ENCODE peak calls at places on chromosomes 16 and 17, in eight cellular contexts. L is GM12891, O is heart left ventricle, P is transverse colon, H is ovary, M is esophagus muscularis mucosa, B is thyroid gland, D is stomach. V is an unnamed sample.

GRCh38 chr16:30805370-30806169 is 18.6 kb upstream of the ZNF629 start:
- DNase-seq in P (peak), O (peak), M (peak), H (peak), B (peak), L (no peak), D (peak), V (peak)

GRCh38 chr16:84518804-84519341 is 14.4 kb upstream of the MEAK7 start:
- DNase-seq in D (no peak), H (no peak), B (no peak), P (peak), L (no peak), M (no peak), O (no peak), V (no peak)

GRCh38 chr17:75273968-75274708 is 3.1 kb upstream of the MIF4GD start:
- DNase-seq in P (no peak), L (no peak), H (no peak), O (no peak), D (no peak), B (no peak), M (no peak), V (no peak)

GRCh38 chr16:10122026-10122425 is 60.2 kb downstream of the GRIN2A start:
- DNase-seq in L (no peak), D (no peak), H (no peak), M (no peak), O (no peak), P (no peak), B (no peak), V (no peak)

GRCh38 chr16:19884021-19884485 is 595 bp downstream of the GPRC5B start:
- DNase-seq in P (peak), O (peak), L (no peak), D (peak), B (peak), M (no peak), H (peak), V (peak)

GRCh38 chr16:89821438-89822187 is 5.2 kb upstream of the FANCA start:
- DNase-seq in M (no peak), D (no peak), L (no peak), B (no peak), H (no peak), O (no peak), P (no peak), V (no peak)

GRCh38 chr16:50265260-50265659 is 1.1 kb upstream of the ADCY7 start:
- DNase-seq in B (no peak), O (no peak), P (peak), D (peak), M (no peak), H (no peak), L (no peak), V (no peak)

GRCh38 chr16:49469930-49470451 is 96.4 kb downstream of the C16orf78 start:
- DNase-seq in P (no peak), L (no peak), H (peak), M (peak), O (peak), D (peak), B (no peak), V (peak)

GRCh38 chr16:22008215-22009142 is 568 bp downstream of the MOSMO start:
- DNase-seq in M (no peak), L (peak), D (no peak), B (peak), P (peak), H (peak), O (peak), V (peak)

GRCh38 chr17:16381496-16381820 is 567 bp downstream of the UBB start:
- DNase-seq in L (no peak), B (no peak), D (no peak), O (no peak), M (no peak), P (no peak), H (no peak), V (no peak)

GRCh38 chr17:60623415-60623814 is 23.4 kb downstream of the PPM1D start:
- DNase-seq in B (no peak), P (no peak), L (no peak), M (no peak), H (no peak), O (no peak), D (no peak), V (no peak)

GRCh38 chr17:66540131-66540781 is 237.8 kb downstream of the PRKCA start:
- DNase-seq in D (no peak), P (no peak), H (peak), B (no peak), O (peak), L (no peak), M (no peak), V (peak)

GRCh38 chr16:57689772-57690558 is 4.6 kb upstream of the DRC7 start:
- DNase-seq in D (no peak), M (no peak), O (peak), L (peak), P (no peak), B (no peak), H (no peak), V (no peak)

GRCh38 chr16:424033-424622 is 1.3 kb upstream of the RAB11FIP3 start:
- DNase-seq in B (peak), D (peak), L (no peak), H (peak), O (peak), P (peak), M (peak), V (peak)

GRCh38 chr16:22638393-22639206 is 127.9 kb downstream of the NPIPB5 start:
- DNase-seq in H (no peak), L (no peak), O (no peak), D (no peak), P (no peak), M (no peak), B (no peak), V (no peak)

GRCh38 chr16:84689126-84689525 is 10.7 kb upstream of the USP10 start:
- DNase-seq in M (no peak), P (no peak), L (no peak), D (no peak), H (no peak), B (no peak), O (no peak), V (no peak)

GRCh38 chr17:74843352-74843627 is 16.4 kb downstream of the GRIN2C start:
- DNase-seq in M (no peak), P (no peak), H (no peak), O (no peak), L (no peak), B (no peak), D (no peak), V (no peak)

GRCh38 chr16:57284952-57285263 is 436 bp upstream of the PLLP start:
- DNase-seq in D (no peak), O (no peak), P (no peak), L (no peak), H (no peak), B (no peak), M (no peak), V (no peak)

GRCh38 chr16:83344014-83344413 is 463.8 kb upstream of the HSBP1 start:
- DNase-seq in L (no peak), M (no peak), P (no peak), H (peak), D (no peak), O (no peak), B (no peak), V (no peak)

GRCh38 chr17:39596543-39597267 is 11.0 kb downstream of the NEUROD2 start:
- DNase-seq in L (no peak), B (no peak), P (no peak), H (no peak), O (no peak), D (no peak), M (no peak), V (no peak)

GRCh38 chr17:19904924-19905323 is 37.2 kb upstream of the ULK2 start:
- DNase-seq in O (peak), P (peak), M (no peak), H (no peak), L (no peak), D (no peak), B (no peak), V (no peak)

GRCh38 chr17:62724398-62725146 is 83.5 kb downstream of the MARCHF10 start:
- DNase-seq in O (no peak), P (peak), M (no peak), L (peak), D (no peak), H (no peak), B (no peak), V (no peak)

GRCh38 chr17:69235338-69236058 is 6.9 kb upstream of the ABCA10 start:
- DNase-seq in P (peak), M (peak), L (peak), H (peak), D (peak), O (peak), B (peak), V (peak)

GRCh38 chr17:12553625-12554024 is 112.1 kb upstream of the MYOCD start:
- DNase-seq in M (no peak), D (no peak), P (no peak), O (no peak), B (no peak), L (no peak), H (no peak), V (peak)

GRCh38 chr16:54397190-54397835 is 110.7 kb upstream of the IRX3 start:
- DNase-seq in P (no peak), B (no peak), O (no peak), D (no peak), L (no peak), M (no peak), H (no peak), V (no peak)

GRCh38 chr17:42517516-42517915 is 18.5 kb upstream of the NAGLU start:
- DNase-seq in M (peak), B (peak), P (peak), L (peak), D (peak), H (peak), O (peak), V (peak)

GRCh38 chr16:1701216-1701878 is 4.6 kb upstream of the MAPK8IP3 start:
- DNase-seq in B (no peak), H (no peak), M (no peak), L (no peak), D (no peak), P (no peak), O (no peak), V (no peak)

GRCh38 chr17:73384926-73385325 is 73.1 kb upstream of the CDC42EP4 start:
- DNase-seq in P (no peak), M (no peak), B (no peak), O (no peak), H (no peak), D (no peak), L (no peak), V (no peak)

GRCh38 chr17:58285422-58285810 is 4.7 kb upstream of the MPO start:
- DNase-seq in D (no peak), O (no peak), H (no peak), B (no peak), L (no peak), M (no peak), P (no peak), V (no peak)

GRCh38 chr17:66514227-66514806 is 211.9 kb downstream of the PRKCA start:
- DNase-seq in B (no peak), D (no peak), L (no peak), M (no peak), H (no peak), P (no peak), O (no peak), V (no peak)

GRCh38 chr16:67709050-67709449 is 10.1 kb downstream of the GFOD2 start:
- DNase-seq in H (no peak), L (no peak), O (no peak), P (no peak), M (no peak), B (no peak), D (no peak), V (no peak)

GRCh38 chr17:61385091-61385868 is 14.4 kb upstream of the TBX2 start:
- DNase-seq in H (no peak), O (no peak), D (no peak), B (no peak), P (no peak), L (no peak), M (no peak), V (no peak)

GRCh38 chr16:56409195-56409594 is 16.1 kb downstream of the AMFR start:
- DNase-seq in P (no peak), H (no peak), D (no peak), M (no peak), B (no peak), L (no peak), O (no peak), V (no peak)

GRCh38 chr16:50086176-50086575 is 20.4 kb downstream of the HEATR3 start:
- DNase-seq in L (no peak), M (no peak), H (no peak), D (no peak), P (no peak), O (no peak), B (no peak), V (no peak)

GRCh38 chr17:69287168-69287567 is 39.8 kb downstream of the ABCA5 start:
- DNase-seq in O (no peak), D (no peak), L (no peak), H (no peak), P (no peak), M (no peak), B (no peak), V (no peak)

GRCh38 chr16:1691276-1691675 is 13.2 kb downstream of the JPT2 start:
- DNase-seq in O (no peak), D (no peak), P (no peak), L (no peak), M (no peak), B (no peak), H (no peak), V (no peak)

GRCh38 chr17:731943-732787 is at the start of gene TLCD3A:
- DNase-seq in B (peak), D (peak), P (peak), O (peak), M (no peak), H (peak), L (peak), V (peak)

GRCh38 chr17:737561-738113 is 5.2 kb downstream of the TLCD3A start:
- DNase-seq in L (no peak), B (no peak), H (no peak), O (no peak), M (no peak), P (no peak), D (no peak), V (no peak)

GRCh38 chr17:728911-729310 is 3.5 kb upstream of the TLCD3A start:
- DNase-seq in D (peak), L (no peak), O (no peak), B (no peak), P (no peak), H (no peak), M (no peak), V (no peak)

GRCh38 chr17:733743-734142 is 1.3 kb downstream of the TLCD3A start:
- DNase-seq in L (no peak), M (no peak), O (no peak), P (no peak), D (no peak), H (no peak), B (no peak), V (no peak)

DNA sequence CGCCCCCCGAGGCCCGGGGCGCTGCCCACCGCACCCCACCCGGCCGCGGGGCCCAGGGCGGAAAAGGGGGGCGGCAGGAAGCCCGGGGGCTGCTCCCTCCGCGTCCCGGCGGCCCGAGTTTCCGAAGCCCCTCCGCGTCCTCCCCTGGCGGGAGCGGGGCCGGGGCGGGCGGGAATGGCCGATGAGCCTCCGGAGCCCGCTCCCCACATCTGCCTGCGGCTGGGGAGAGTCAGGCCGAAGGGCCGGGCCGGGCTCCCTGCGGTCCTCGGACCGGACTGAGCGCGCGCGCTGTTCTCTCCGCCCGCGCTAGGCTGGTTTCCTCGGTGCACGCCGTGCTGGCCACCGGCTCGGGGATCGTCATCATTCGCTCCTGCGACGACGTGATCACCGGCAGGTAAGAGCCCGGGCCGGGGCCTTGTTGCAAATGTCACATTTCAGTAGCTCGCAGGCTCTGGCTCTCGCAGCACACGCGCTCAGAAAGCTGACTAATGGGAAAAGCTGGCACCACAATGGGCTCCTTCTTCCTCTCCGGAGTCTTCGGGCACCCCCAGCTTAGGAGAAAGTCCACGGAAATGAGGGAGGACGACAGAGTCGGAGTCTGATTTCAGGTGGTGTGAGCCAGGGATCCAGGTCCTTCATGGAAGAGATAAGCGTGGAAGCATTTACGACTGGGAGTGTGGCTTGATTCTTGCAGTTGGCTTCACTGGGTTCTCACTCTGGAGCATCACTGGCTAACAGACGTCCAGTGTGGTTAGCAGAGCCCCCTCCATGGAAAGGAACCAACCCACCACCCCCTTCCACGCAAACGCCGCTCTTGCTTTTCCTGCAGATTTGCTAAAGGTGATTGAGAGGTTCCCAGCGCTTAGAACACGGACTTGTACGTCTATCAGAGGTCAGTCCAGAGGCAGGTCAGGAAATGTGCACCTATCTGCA is 658 bp downstream of the TLCD3A start:
- DNase-seq in M (no peak), O (no peak), P (peak), L (no peak), B (peak), H (peak), D (peak), V (peak)
- TF ChIP-seq POLR2A in M (no peak), O (no peak), P (peak), L (no peak), B (peak), H (no peak), D (no peak), V (no peak)

GRCh38 chr17:50944054-50944901 is 78.1 kb upstream of the TOB1 start:
- DNase-seq in B (peak), O (peak), P (peak), D (peak), H (peak), L (peak), M (no peak), V (peak)
- TF ChIP-seq POLR2A in B (peak), O (peak), P (peak), D (peak), H (no peak), L (no peak), M (peak), V (peak)

GRCh38 chr17:7650509-7651096 is at the start of gene ATP1B2:
- DNase-seq in D (peak), H (peak), B (peak), O (peak), M (no peak), P (peak), L (peak), V (peak)
- TF ChIP-seq POLR2A in D (no peak), H (no peak), B (no peak), O (no peak), M (no peak), P (no peak), L (no peak), V (no peak)

DNA sequence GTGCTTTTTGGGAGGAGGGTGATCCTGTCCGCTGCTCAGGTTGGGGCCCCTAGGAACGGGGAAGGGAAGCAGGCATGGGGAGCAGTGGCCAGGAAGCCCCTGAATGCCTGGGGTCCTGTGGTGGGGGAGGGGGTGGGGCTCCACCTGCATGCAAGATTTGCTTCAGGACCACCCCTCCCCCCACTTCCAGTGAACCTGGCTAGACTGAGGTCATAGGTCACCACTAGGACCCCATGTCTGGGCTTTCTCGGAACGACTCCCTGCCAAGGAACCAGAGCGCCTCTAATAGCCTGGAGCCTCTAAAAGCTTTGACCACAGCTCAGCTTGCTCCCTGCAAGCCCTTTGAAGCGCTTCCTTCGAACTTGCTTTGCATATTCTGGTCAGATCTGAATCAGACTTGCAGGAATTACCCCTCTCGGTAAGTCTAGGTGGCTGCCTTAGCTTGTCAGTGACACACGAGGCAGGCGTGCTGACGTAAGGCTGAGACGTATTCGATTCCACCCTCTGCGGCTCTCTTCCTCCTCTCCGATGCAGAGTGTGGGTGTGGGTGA is 3.6 kb downstream of the SOCS3 start:
- DNase-seq in P (peak), H (no peak), M (no peak), O (no peak), L (peak), B (no peak), D (peak), V (no peak)
- TF ChIP-seq POLR2A in P (peak), H (no peak), M (no peak), O (no peak), L (peak), B (no peak), D (no peak), V (no peak)

GRCh38 chr16:2968368-2968737 is 795 bp upstream of the PAQR4 start:
- DNase-seq in B (no peak), O (no peak), D (no peak), P (peak), H (no peak), L (no peak), M (no peak), V (no peak)

GRCh38 chr16:2970563-2970962 is 1.4 kb downstream of the PAQR4 start:
- DNase-seq in O (no peak), B (no peak), H (no peak), L (no peak), D (no peak), P (no peak), M (no peak), V (no peak)

GRCh38 chr16:2971134-2971984 is 2.2 kb downstream of the PAQR4 start:
- DNase-seq in D (no peak), O (no peak), H (no peak), L (no peak), M (no peak), B (no peak), P (no peak), V (no peak)

GRCh38 chr16:2968738-2969544 is at the start of gene PAQR4:
- DNase-seq in L (peak), B (peak), H (peak), P (peak), M (peak), D (peak), O (peak), V (peak)

GRCh38 chr16:2969545-2970521 is 685 bp downstream of the PAQR4 start:
- DNase-seq in H (no peak), M (no peak), L (peak), B (peak), O (peak), P (peak), D (peak), V (no peak)
- TF ChIP-seq POLR2A in H (no peak), M (no peak), L (no peak), B (no peak), O (peak), P (peak), D (no peak), V (no peak)

GRCh38 chr17:44067547-44067945 is 1.1 kb upstream of the LSM12 start:
- DNase-seq in L (no peak), O (no peak), M (no peak), H (no peak), P (no peak), D (no peak), B (no peak), V (no peak)
- TF ChIP-seq POLR2A in L (no peak), O (no peak), M (no peak), H (no peak), P (no peak), D (no peak), B (no peak), V (no peak)

DNA sequence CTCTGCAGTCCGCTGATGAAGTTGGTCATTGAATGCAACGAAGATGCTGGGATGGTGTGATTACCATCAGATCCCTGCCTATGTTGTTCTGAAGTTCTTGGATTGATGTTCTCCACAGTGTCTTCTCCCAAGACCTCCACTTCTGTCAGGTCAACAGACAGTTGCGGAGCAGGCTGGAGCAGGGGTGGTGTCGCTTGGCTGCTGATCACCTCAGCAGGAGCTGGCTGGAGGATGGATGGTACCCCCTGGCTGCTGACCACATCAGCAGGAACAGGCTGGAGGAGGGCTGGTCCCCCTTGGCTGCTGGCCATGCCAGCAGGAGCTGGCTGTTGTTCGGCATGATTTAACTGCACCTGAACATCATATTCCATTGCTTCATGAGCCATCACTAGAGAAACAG is 5.6 kb downstream of the RFWD3 start:
- DNase-seq in D (no peak), O (no peak), M (no peak), B (no peak), P (no peak), L (no peak), H (no peak), V (no peak)
- TF ChIP-seq POLR2A in D (no peak), O (no peak), M (no peak), B (no peak), P (no peak), L (peak), H (no peak), V (no peak)

V was measured in uterus.